ENCODE peak calls at places on chromosomes 2 and 18, in seven cellular contexts. One of them, this sample, is unnamed.

GRCh38 chr2:173869830-173870229 is 95.3 kb downstream of the SP3 start:
- DNase-seq in OCI-LY7: peak; percentile 29
- DNase-seq in kidney tubule cell: no peak
- DNase-seq in astrocyte of the spinal cord: no peak
- DNase-seq in NCI-H1048: no peak
- DNase-seq in HT1080: no peak
- DNase-seq in Right ventricle myocardium inferior: no peak
- DNase-seq in this sample: no peak

GRCh38 chr2:219552382-219553167 is 8.7 kb downstream of the TMEM198 start:
- DNase-seq in Right ventricle myocardium inferior: peak; percentile 90
- DNase-seq in NCI-H1048: peak; percentile 52
- DNase-seq in kidney tubule cell: peak; percentile 77
- DNase-seq in HT1080: peak; percentile 77
- DNase-seq in OCI-LY7: peak; percentile 76
- DNase-seq in astrocyte of the spinal cord: peak; percentile 78
- DNase-seq in this sample: peak; percentile 75

GRCh38 chr2:147325955-147326354 is 518.9 kb upstream of the ACVR2A start:
- DNase-seq in kidney tubule cell: no peak
- DNase-seq in Right ventricle myocardium inferior: no peak
- DNase-seq in OCI-LY7: no peak
- DNase-seq in HT1080: no peak
- DNase-seq in NCI-H1048: no peak
- DNase-seq in astrocyte of the spinal cord: no peak
- DNase-seq in this sample: no peak

GRCh38 chr18:78559584-78559983 is 420.0 kb upstream of the SALL3 start:
- DNase-seq in Right ventricle myocardium inferior: no peak
- DNase-seq in astrocyte of the spinal cord: no peak
- DNase-seq in HT1080: no peak
- DNase-seq in OCI-LY7: no peak
- DNase-seq in NCI-H1048: no peak
- DNase-seq in kidney tubule cell: no peak
- DNase-seq in this sample: no peak

GRCh38 chr2:148978026-148978685 is 60.3 kb upstream of the LYPD6B start:
- DNase-seq in kidney tubule cell: no peak
- DNase-seq in Right ventricle myocardium inferior: no peak
- DNase-seq in astrocyte of the spinal cord: no peak
- DNase-seq in OCI-LY7: peak; percentile 15
- DNase-seq in HT1080: no peak
- DNase-seq in NCI-H1048: no peak
- DNase-seq in this sample: no peak

GRCh38 chr2:237073552-237073951 is 12.1 kb upstream of the COPS8 start:
- DNase-seq in kidney tubule cell: peak; percentile 10
- DNase-seq in HT1080: peak; percentile 58
- DNase-seq in Right ventricle myocardium inferior: no peak
- DNase-seq in NCI-H1048: no peak
- DNase-seq in OCI-LY7: no peak
- DNase-seq in astrocyte of the spinal cord: peak; percentile 67
- DNase-seq in this sample: peak; percentile 86

GRCh38 chr2:241363316-241363879 is 7.3 kb downstream of the FARP2 start:
- DNase-seq in HT1080: no peak
- DNase-seq in astrocyte of the spinal cord: no peak
- DNase-seq in Right ventricle myocardium inferior: no peak
- DNase-seq in kidney tubule cell: peak; percentile 73
- DNase-seq in OCI-LY7: no peak
- DNase-seq in NCI-H1048: no peak
- DNase-seq in this sample: no peak

GRCh38 chr2:26299488-26300092 is 46.4 kb upstream of the SELENOI start:
- DNase-seq in astrocyte of the spinal cord: peak; percentile 84
- DNase-seq in HT1080: peak; percentile 44
- DNase-seq in kidney tubule cell: peak; percentile 79
- DNase-seq in NCI-H1048: peak; percentile 19
- DNase-seq in OCI-LY7: no peak
- DNase-seq in Right ventricle myocardium inferior: no peak
- DNase-seq in this sample: peak; percentile 70

GRCh38 chr18:56158676-56159075 is 479.7 kb downstream of the TXNL1 start:
- DNase-seq in astrocyte of the spinal cord: no peak
- DNase-seq in HT1080: no peak
- DNase-seq in NCI-H1048: no peak
- DNase-seq in OCI-LY7: no peak
- DNase-seq in kidney tubule cell: no peak
- DNase-seq in Right ventricle myocardium inferior: no peak
- DNase-seq in this sample: no peak

GRCh38 chr2:232235716-232236115 is 142.8 kb upstream of the ALPP start:
- DNase-seq in astrocyte of the spinal cord: peak; percentile 48
- DNase-seq in OCI-LY7: no peak
- DNase-seq in kidney tubule cell: no peak
- DNase-seq in Right ventricle myocardium inferior: no peak
- DNase-seq in NCI-H1048: no peak
- DNase-seq in HT1080: no peak
- DNase-seq in this sample: no peak

GRCh38 chr2:31384351-31384750 is 30.2 kb downstream of the XDH start:
- DNase-seq in NCI-H1048: no peak
- DNase-seq in astrocyte of the spinal cord: peak; percentile 96
- DNase-seq in HT1080: peak; percentile 96
- DNase-seq in OCI-LY7: no peak
- DNase-seq in kidney tubule cell: peak; percentile 94
- DNase-seq in Right ventricle myocardium inferior: no peak
- DNase-seq in this sample: peak; percentile 95

GRCh38 chr2:147450661-147451060 is 394.2 kb upstream of the ACVR2A start:
- DNase-seq in HT1080: no peak
- DNase-seq in Right ventricle myocardium inferior: no peak
- DNase-seq in astrocyte of the spinal cord: no peak
- DNase-seq in OCI-LY7: no peak
- DNase-seq in kidney tubule cell: no peak
- DNase-seq in NCI-H1048: no peak
- DNase-seq in this sample: no peak

GRCh38 chr18:73927494-73927893 is 220.1 kb downstream of the FBXO15 start:
- DNase-seq in OCI-LY7: no peak
- DNase-seq in HT1080: no peak
- DNase-seq in kidney tubule cell: no peak
- DNase-seq in Right ventricle myocardium inferior: no peak
- DNase-seq in NCI-H1048: no peak
- DNase-seq in astrocyte of the spinal cord: no peak
- DNase-seq in this sample: no peak

GRCh38 chr2:161415467-161416293 is 417 bp upstream of the TBR1 start:
- DNase-seq in OCI-LY7: no peak
- DNase-seq in NCI-H1048: no peak
- DNase-seq in astrocyte of the spinal cord: no peak
- DNase-seq in HT1080: no peak
- DNase-seq in Right ventricle myocardium inferior: no peak
- DNase-seq in kidney tubule cell: no peak
- DNase-seq in this sample: no peak

GRCh38 chr2:2464095-2464494 is 133.0 kb upstream of the MYT1L start:
- DNase-seq in kidney tubule cell: no peak
- DNase-seq in NCI-H1048: no peak
- DNase-seq in OCI-LY7: no peak
- DNase-seq in HT1080: no peak
- DNase-seq in Right ventricle myocardium inferior: no peak
- DNase-seq in astrocyte of the spinal cord: no peak
- DNase-seq in this sample: no peak

GRCh38 chr2:137380610-137381009 is 583.7 kb upstream of the HNMT start:
- DNase-seq in Right ventricle myocardium inferior: no peak
- DNase-seq in kidney tubule cell: peak; percentile 60
- DNase-seq in NCI-H1048: no peak
- DNase-seq in astrocyte of the spinal cord: peak; percentile 40
- DNase-seq in HT1080: peak; percentile 27
- DNase-seq in OCI-LY7: no peak
- DNase-seq in this sample: peak; percentile 53

GRCh38 chr2:207225773-207226172 is 60.0 kb upstream of the KLF7 start:
- DNase-seq in kidney tubule cell: no peak
- DNase-seq in Right ventricle myocardium inferior: no peak
- DNase-seq in astrocyte of the spinal cord: no peak
- DNase-seq in HT1080: no peak
- DNase-seq in OCI-LY7: no peak
- DNase-seq in NCI-H1048: no peak
- DNase-seq in this sample: no peak

GRCh38 chr18:30632058-30632718 is 410.4 kb downstream of the DSC3 start:
- DNase-seq in NCI-H1048: no peak
- DNase-seq in astrocyte of the spinal cord: no peak
- DNase-seq in Right ventricle myocardium inferior: no peak
- DNase-seq in HT1080: no peak
- DNase-seq in OCI-LY7: no peak
- DNase-seq in kidney tubule cell: no peak
- DNase-seq in this sample: no peak

GRCh38 chr2:74648009-74648443 is at the start of gene M1AP:
- DNase-seq in Right ventricle myocardium inferior: no peak
- DNase-seq in OCI-LY7: no peak
- DNase-seq in astrocyte of the spinal cord: no peak
- DNase-seq in NCI-H1048: no peak
- DNase-seq in HT1080: no peak
- DNase-seq in kidney tubule cell: peak; percentile 35
- DNase-seq in this sample: no peak

GRCh38 chr18:29459986-29460385 is 1283.1 kb upstream of the CDH2 start:
- DNase-seq in HT1080: no peak
- DNase-seq in kidney tubule cell: no peak
- DNase-seq in Right ventricle myocardium inferior: no peak
- DNase-seq in OCI-LY7: no peak
- DNase-seq in astrocyte of the spinal cord: no peak
- DNase-seq in NCI-H1048: no peak
- DNase-seq in this sample: no peak

GRCh38 chr18:13439475-13439874 is 220.9 kb downstream of the LDLRAD4 start:
- DNase-seq in HT1080: no peak
- DNase-seq in Right ventricle myocardium inferior: no peak
- DNase-seq in kidney tubule cell: no peak
- DNase-seq in OCI-LY7: no peak
- DNase-seq in NCI-H1048: no peak
- DNase-seq in astrocyte of the spinal cord: no peak
- DNase-seq in this sample: no peak

GRCh38 chr2:44930274-44930826 is 11.2 kb upstream of the SIX3 start:
- DNase-seq in kidney tubule cell: no peak
- DNase-seq in astrocyte of the spinal cord: no peak
- DNase-seq in NCI-H1048: no peak
- DNase-seq in Right ventricle myocardium inferior: no peak
- DNase-seq in HT1080: no peak
- DNase-seq in OCI-LY7: no peak
- DNase-seq in this sample: no peak

GRCh38 chr2:102735431-102736130 is 26.2 kb upstream of the TMEM182 start:
- DNase-seq in kidney tubule cell: peak; percentile 53
- DNase-seq in OCI-LY7: no peak
- DNase-seq in NCI-H1048: no peak
- DNase-seq in astrocyte of the spinal cord: peak; percentile 12
- DNase-seq in Right ventricle myocardium inferior: no peak
- DNase-seq in HT1080: no peak
- DNase-seq in this sample: peak; percentile 11

GRCh38 chr2:176178271-176178806 is 10.1 kb upstream of the HOXD1 start:
- DNase-seq in NCI-H1048: no peak
- DNase-seq in HT1080: no peak
- DNase-seq in Right ventricle myocardium inferior: no peak
- DNase-seq in astrocyte of the spinal cord: peak; percentile 53
- DNase-seq in kidney tubule cell: peak; percentile 66
- DNase-seq in OCI-LY7: no peak
- DNase-seq in this sample: no peak

GRCh38 chr2:183063083-183063482 is 15.5 kb upstream of the DUSP19 start:
- DNase-seq in NCI-H1048: no peak
- DNase-seq in Right ventricle myocardium inferior: no peak
- DNase-seq in OCI-LY7: no peak
- DNase-seq in HT1080: peak; percentile 46
- DNase-seq in astrocyte of the spinal cord: peak; percentile 57
- DNase-seq in kidney tubule cell: peak; percentile 19
- DNase-seq in this sample: peak; percentile 92

GRCh38 chr2:240604939-240605716 is 18.6 kb downstream of the CAPN10 start:
- DNase-seq in HT1080: no peak
- DNase-seq in Right ventricle myocardium inferior: no peak
- DNase-seq in OCI-LY7: no peak
- DNase-seq in NCI-H1048: no peak
- DNase-seq in astrocyte of the spinal cord: no peak
- DNase-seq in kidney tubule cell: no peak
- DNase-seq in this sample: no peak

GRCh38 chr2:182020319-182021055 is 34.8 kb downstream of the PPP1R1C start:
- DNase-seq in kidney tubule cell: no peak
- DNase-seq in OCI-LY7: no peak
- DNase-seq in NCI-H1048: no peak
- DNase-seq in HT1080: peak; percentile 42
- DNase-seq in Right ventricle myocardium inferior: no peak
- DNase-seq in astrocyte of the spinal cord: peak; percentile 63
- DNase-seq in this sample: peak; percentile 50

GRCh38 chr2:125516496-125517109 is 1139.4 kb upstream of the GYPC start:
- DNase-seq in kidney tubule cell: peak; percentile 28
- DNase-seq in Right ventricle myocardium inferior: no peak
- DNase-seq in astrocyte of the spinal cord: no peak
- DNase-seq in NCI-H1048: no peak
- DNase-seq in HT1080: peak; percentile 44
- DNase-seq in OCI-LY7: peak; percentile 40
- DNase-seq in this sample: peak; percentile 9

GRCh38 chr2:172480301-172481218 is 53.2 kb downstream of the ITGA6 start:
- DNase-seq in kidney tubule cell: peak; percentile 72
- DNase-seq in astrocyte of the spinal cord: peak; percentile 26
- DNase-seq in HT1080: no peak
- DNase-seq in Right ventricle myocardium inferior: no peak
- DNase-seq in NCI-H1048: no peak
- DNase-seq in OCI-LY7: no peak
- DNase-seq in this sample: peak; percentile 53

GRCh38 chr2:48120759-48121242 is 214.5 kb upstream of the FBXO11 start:
- DNase-seq in kidney tubule cell: no peak
- DNase-seq in NCI-H1048: no peak
- DNase-seq in astrocyte of the spinal cord: no peak
- DNase-seq in Right ventricle myocardium inferior: no peak
- DNase-seq in OCI-LY7: no peak
- DNase-seq in HT1080: no peak
- DNase-seq in this sample: no peak